ENCODE peak calls at places on chromosome 7, in eight cellular contexts. X is upper lobe of right lung; I is adrenal gland; S is prostate gland; A is CD8-positive, alpha-beta T cell; T is heart right ventricle; P is kidney; Z is IMR-90. E is an unnamed sample. For H3K4me1 and H3K9me3, the result is how much of the 10 kb centered on the place peaks cover.

GRCh38 chr7:91556956-91557650 is 292.9 kb downstream of the FZD1 start:
- DNase-seq in S (peak), X (no peak), T (no peak), I (no peak), Z (no peak), A (no peak), P (no peak), E (no peak)

GRCh38 chr7:126937196-126937595 is 315.5 kb downstream of the GRM8 start:
- DNase-seq in T (no peak), P (no peak), S (peak), X (no peak), Z (no peak), A (no peak), I (no peak), E (no peak)

GRCh38 chr7:99789441-99790070 is 5.6 kb upstream of the CYP3A4 start:
- DNase-seq in A (no peak), S (no peak), P (no peak), I (no peak), T (no peak), Z (no peak), X (no peak), E (no peak)

GRCh38 chr7:137539111-137539715 is 195.7 kb upstream of the PTN start:
- DNase-seq in Z (peak), X (no peak), I (no peak), S (no peak), A (no peak), T (no peak), P (no peak), E (no peak)

GRCh38 chr7:132103718-132104117 is 472.6 kb downstream of the PLXNA4 start:
- DNase-seq in X (no peak), P (no peak), I (no peak), Z (no peak), T (no peak), S (no peak), A (no peak), E (no peak)

GRCh38 chr7:143285806-143286521 is 1.2 kb downstream of the TMEM139 start:
- DNase-seq in X (no peak), P (no peak), A (no peak), Z (no peak), S (no peak), I (no peak), T (no peak), E (no peak)

GRCh38 chr7:151423226-151423625 is 13.4 kb upstream of the WDR86 start:
- DNase-seq in I (no peak), P (no peak), T (no peak), Z (no peak), X (no peak), A (no peak), S (no peak), E (no peak)

GRCh38 chr7:3892167-3892566 is 591.1 kb downstream of the SDK1 start:
- DNase-seq in T (no peak), P (no peak), I (no peak), A (no peak), X (no peak), S (no peak), Z (peak), E (no peak)

GRCh38 chr7:79452495-79453265 is 787 bp downstream of the MAGI2 start:
- DNase-seq in S (peak), Z (peak), T (peak), I (peak), P (peak), X (peak), A (no peak), E (no peak)

GRCh38 chr7:24843821-24844449 is 86.7 kb upstream of the GSDME start:
- DNase-seq in T (no peak), Z (no peak), X (no peak), A (no peak), P (no peak), S (no peak), I (no peak), E (no peak)

GRCh38 chr7:125899577-125899976 is 970.0 kb upstream of the POT1 start:
- DNase-seq in Z (no peak), P (no peak), T (no peak), I (no peak), A (no peak), S (no peak), X (no peak), E (no peak)

GRCh38 chr7:105596866-105597265 is 15.6 kb upstream of the EFCAB10 start:
- DNase-seq in I (no peak), S (no peak), A (no peak), T (no peak), X (no peak), Z (no peak), P (no peak), E (no peak)

GRCh38 chr7:82179311-82179710 is 264.3 kb downstream of the CACNA2D1 start:
- DNase-seq in X (no peak), S (no peak), T (no peak), Z (peak), P (no peak), A (no peak), I (no peak), E (no peak)

GRCh38 chr7:33750177-33750576 is 155.2 kb upstream of the BMPER start:
- DNase-seq in I (no peak), Z (peak), A (no peak), X (no peak), S (no peak), T (no peak), P (no peak), E (no peak)

GRCh38 chr7:101243786-101244384 is 996 bp downstream of the FIS1 start:
- DNase-seq in A (no peak), Z (no peak), P (no peak), I (peak), X (no peak), S (no peak), T (peak), E (no peak)

GRCh38 chr7:139663608-139664177 is 114.1 kb downstream of the HIPK2 start:
- DNase-seq in S (no peak), A (no peak), X (no peak), I (no peak), P (no peak), T (no peak), Z (no peak), E (no peak)

GRCh38 chr7:28369523-28369922 is 42.8 kb upstream of the CREB5 start:
- DNase-seq in Z (no peak), X (no peak), I (no peak), T (no peak), A (no peak), S (no peak), P (no peak), E (no peak)

GRCh38 chr7:114979388-114979787 is 57.5 kb downstream of the MDFIC start:
- DNase-seq in P (no peak), Z (peak), A (no peak), T (peak), S (no peak), I (peak), X (no peak), E (no peak)

GRCh38 chr7:9083837-9084236 is 650.4 kb downstream of the NXPH1 start:
- DNase-seq in X (no peak), P (no peak), Z (no peak), A (no peak), T (no peak), I (no peak), S (no peak), E (no peak)

GRCh38 chr7:16504019-16504418 is 22.6 kb upstream of the LRRC72 start:
- DNase-seq in Z (peak), A (no peak), I (no peak), X (no peak), S (no peak), T (no peak), P (no peak), E (no peak)

GRCh38 chr7:151243411-151244155 is 4.9 kb downstream of the SMARCD3 start:
- DNase-seq in P (peak), T (no peak), Z (no peak), A (no peak), I (peak), S (no peak), X (peak), E (peak)

GRCh38 chr7:99707096-99707495 is 27.3 kb upstream of the CYP3A5 start:
- DNase-seq in P (no peak), Z (peak), A (no peak), T (no peak), S (no peak), I (no peak), X (no peak), E (no peak)

GRCh38 chr7:81672872-81673271 is 97.0 kb downstream of the HGF start:
- DNase-seq in A (no peak), S (no peak), Z (no peak), P (no peak), X (no peak), T (no peak), I (no peak), E (no peak)

GRCh38 chr7:41199136-41199535 is 503.8 kb downstream of the INHBA start:
- DNase-seq in I (no peak), A (no peak), P (no peak), X (no peak), Z (no peak), S (no peak), T (no peak), E (no peak)

GRCh38 chr7:30173058-30173897 is 38.5 kb downstream of the MTURN start:
- DNase-seq in I (no peak), T (peak), A (no peak), Z (peak), X (peak), S (peak), P (peak), E (no peak)

GRCh38 chr7:4629287-4629905 is 52.7 kb upstream of the FOXK1 start:
- DNase-seq in A (no peak), T (no peak), X (no peak), S (no peak), I (no peak), P (peak), Z (no peak), E (no peak)

GRCh38 chr7:1270181-1270580 is 37.5 kb downstream of the UNCX start:
- DNase-seq in I (no peak), T (no peak), A (no peak), S (no peak), Z (no peak), X (no peak), P (peak), E (no peak)

GRCh38 chr7:104643587-104644217 is 315.3 kb downstream of the LHFPL3 start:
- DNase-seq in S (no peak), T (no peak), Z (no peak), X (no peak), A (no peak), P (no peak), I (no peak), E (no peak)

GRCh38 chr7:140643416-140643815 is 2.8 kb upstream of the DENND2A start:
- DNase-seq in S (no peak), Z (no peak), P (no peak), T (no peak), A (no peak), X (peak), I (no peak), E (no peak)

GRCh38 chr7:35286422-35286821 is 32.5 kb upstream of the TBX20 start:
- DNase-seq in I (no peak), X (no peak), P (no peak), T (no peak), Z (peak), A (no peak), S (no peak), E (no peak)

GRCh38 chr7:121304259-121304658 is 24.5 kb upstream of the WNT16 start:
- DNase-seq in A (no peak), Z (peak), P (no peak), X (no peak), S (no peak), T (no peak), I (no peak), E (no peak)

GRCh38 chr7:121303422-121304171 is 25.2 kb upstream of the WNT16 start:
- DNase-seq in X (no peak), T (no peak), S (no peak), Z (no peak), A (no peak), P (no peak), I (no peak), E (no peak)

GRCh38 chr7:121305109-121305508 is 23.7 kb upstream of the WNT16 start:
- DNase-seq in P (no peak), T (no peak), A (no peak), I (no peak), X (no peak), Z (peak), S (no peak), E (no peak)

GRCh38 chr7:121307021-121307575 is 21.7 kb upstream of the WNT16 start:
- DNase-seq in A (no peak), T (no peak), S (no peak), X (no peak), P (no peak), Z (no peak), I (no peak), E (no peak)

DNA sequence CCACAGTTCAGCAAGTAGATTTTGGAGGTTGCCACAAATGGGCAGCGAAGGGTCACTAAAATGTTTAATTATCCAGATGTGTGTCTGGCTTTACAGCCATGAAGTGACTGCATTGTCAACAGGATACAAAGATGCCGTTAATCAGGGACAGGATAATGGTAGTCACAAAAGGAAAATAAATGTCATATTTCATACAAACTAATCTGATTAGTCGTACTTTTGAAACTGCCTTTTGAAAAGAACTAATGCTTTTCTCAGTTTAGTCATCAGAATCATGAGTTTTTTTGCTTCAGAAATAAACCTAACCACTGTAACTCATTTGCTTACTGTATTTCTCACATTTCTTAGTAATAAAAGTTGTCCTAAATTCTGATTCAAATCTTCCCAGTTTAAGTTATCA is 22.2 kb upstream of the WNT16 start:
- DNase-seq in X (no peak), I (no peak), Z (no peak), T (no peak), A (no peak), S (no peak), P (no peak), E (no peak)
- H3K4me1 ChIP-seq in X (under half), I (under half), Z (under half), T (under half), A (under half), S (under half), P (under half), E (under half)

DNA sequence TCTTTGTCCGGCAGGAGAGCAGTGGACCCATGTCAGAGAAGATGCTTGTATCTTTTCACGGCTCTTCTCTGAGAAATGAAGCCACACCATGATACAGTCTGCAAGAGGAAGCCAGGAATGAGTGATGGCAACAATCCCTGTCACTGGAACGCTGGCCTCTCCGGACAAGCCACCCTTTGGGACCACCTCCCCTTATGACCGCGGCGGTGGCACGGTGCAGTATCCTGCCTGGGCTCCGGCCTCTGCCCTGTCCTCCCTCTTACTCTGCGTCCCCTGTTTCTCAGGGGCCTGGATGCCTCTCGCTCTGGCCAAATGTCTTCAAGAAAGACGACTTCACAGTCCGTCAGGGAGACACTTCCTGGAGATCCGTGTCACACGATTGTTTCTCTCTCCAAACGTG is 370.5 kb downstream of the ZNF716 start:
- DNase-seq in S (no peak), Z (no peak), T (no peak), P (no peak), I (no peak), X (no peak), A (no peak), E (no peak)
- H3K9me3 ChIP-seq in S (under half), Z (under half), T (under half), P (under half), I (under half), X (under half), A (under half), E (under half)

DNA sequence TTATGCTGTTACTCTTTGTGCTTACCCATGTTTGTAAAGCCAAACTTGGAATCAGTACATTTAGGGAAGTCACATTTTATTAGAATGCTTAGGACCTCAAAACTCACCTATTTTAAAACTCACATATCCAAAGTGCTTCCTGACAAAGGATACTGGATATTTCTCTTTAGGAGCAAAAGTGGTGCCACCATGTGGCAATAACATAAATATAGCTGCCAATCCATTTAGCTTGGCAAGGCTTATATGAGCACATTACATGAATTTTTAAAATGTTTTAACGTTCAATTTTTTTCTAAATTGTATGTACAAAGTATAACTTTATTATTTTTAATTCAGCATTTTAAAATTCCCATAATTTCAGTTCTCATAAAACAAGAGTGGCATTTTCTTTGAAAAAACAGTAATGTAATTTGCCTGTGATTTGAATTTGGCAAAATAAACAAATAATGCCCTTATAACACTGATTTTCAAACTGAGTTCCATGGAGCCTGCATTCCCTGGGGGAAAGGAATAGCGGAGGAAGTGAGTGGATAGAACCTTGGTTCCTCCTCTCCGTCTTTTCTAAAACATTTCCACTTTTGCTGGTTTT is 75.4 kb downstream of the HDAC9 start:
- DNase-seq in A (no peak), P (no peak), T (no peak), S (peak), Z (peak), I (no peak), X (no peak), E (no peak)
- H3K27ac ChIP-seq in A (no peak), P (no peak), T (no peak), S (no peak), Z (no peak), I (no peak), X (no peak), E (no peak)

GRCh38 chr7:130974169-130974568 is 240.2 kb upstream of the KLF14 start:
- DNase-seq in A (no peak), Z (no peak), I (no peak), S (no peak), T (no peak), P (no peak), X (no peak), E (no peak)

GRCh38 chr7:130970696-130971095 is 236.7 kb upstream of the KLF14 start:
- DNase-seq in T (no peak), A (no peak), I (no peak), P (no peak), Z (peak), S (no peak), X (no peak), E (no peak)

GRCh38 chr7:130971297-130971696 is 237.3 kb upstream of the KLF14 start:
- DNase-seq in Z (no peak), A (no peak), S (no peak), X (no peak), T (no peak), I (no peak), P (no peak), E (no peak)

GRCh38 chr7:130973637-130974036 is 239.6 kb upstream of the KLF14 start:
- DNase-seq in P (no peak), T (no peak), S (no peak), I (no peak), Z (no peak), X (no peak), A (no peak), E (no peak)

DNA sequence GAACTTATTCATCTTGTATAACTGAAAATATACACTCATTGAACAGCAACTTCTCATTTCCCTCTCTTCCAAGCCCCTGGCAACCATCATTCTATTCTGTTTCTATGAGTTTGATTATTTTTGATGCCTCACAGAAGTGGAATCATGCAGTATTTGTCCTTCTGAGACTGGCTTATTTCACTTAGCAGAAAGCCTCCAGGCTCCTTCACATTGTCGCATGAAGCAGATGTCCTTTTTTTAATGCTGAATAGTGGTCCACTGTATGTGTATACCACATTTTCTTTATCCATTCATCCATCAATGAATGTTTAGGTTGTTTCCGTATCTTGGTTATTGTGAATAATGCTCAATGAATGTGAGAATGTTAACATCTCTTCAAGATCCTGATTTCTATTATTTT is 238.2 kb upstream of the KLF14 start:
- DNase-seq in S (no peak), I (no peak), A (no peak), P (no peak), X (no peak), Z (no peak), T (no peak), E (no peak)
- H3K4me1 ChIP-seq in S (under half), I (under half), A (under half), P (under half), X (under half), Z (under half), T (under half), E (half or more)

DNA sequence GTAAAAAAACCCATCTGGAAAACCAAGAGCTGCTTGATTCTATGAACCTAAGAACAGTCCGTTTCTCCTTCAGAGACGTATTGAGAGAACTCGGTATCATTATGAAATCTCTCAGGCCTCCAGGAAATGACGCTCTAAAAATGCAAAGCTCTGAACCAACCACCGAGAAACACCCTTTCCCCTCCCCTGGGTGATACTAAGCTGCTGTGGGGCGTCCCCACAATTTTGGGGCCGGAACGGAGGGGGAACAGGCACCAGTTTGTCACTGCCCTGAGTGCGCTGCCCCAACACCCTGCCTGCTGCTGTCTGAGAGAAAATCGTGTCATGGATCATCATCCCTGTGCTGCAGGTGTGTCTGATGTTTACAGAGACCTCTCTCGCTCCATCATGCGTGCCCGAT is 509.5 kb downstream of the DNAJB6 start:
- DNase-seq in T (no peak), X (peak), I (no peak), P (peak), A (no peak), S (no peak), Z (no peak), E (no peak)
- H3K9me3 ChIP-seq in T (under half), X (under half), I (under half), P (under half), A (under half), S (under half), Z (half or more), E (under half)

GRCh38 chr7:128031901-128032604 is 816 bp upstream of the LRRC4 start:
- DNase-seq in X (peak), A (peak), Z (peak), T (peak), S (peak), I (peak), P (peak), E (peak)

GRCh38 chr7:128030263-128030998 is 806 bp downstream of the LRRC4 start:
- DNase-seq in S (no peak), P (no peak), I (no peak), A (no peak), T (no peak), Z (no peak), X (no peak), E (no peak)

GRCh38 chr7:128029405-128029995 is 1.7 kb downstream of the LRRC4 start:
- DNase-seq in X (no peak), Z (no peak), T (no peak), S (no peak), I (no peak), P (no peak), A (no peak), E (no peak)

GRCh38 chr7:128032605-128033235 is 1.5 kb upstream of the LRRC4 start:
- DNase-seq in Z (peak), X (peak), A (no peak), T (peak), S (no peak), I (peak), P (peak), E (no peak)

GRCh38 chr7:128030999-128031681 is at the start of gene LRRC4:
- DNase-seq in S (no peak), P (peak), X (peak), T (peak), I (peak), A (no peak), Z (peak), E (no peak)
- H3K27ac ChIP-seq in S (no peak), P (no peak), X (no peak), T (peak), I (peak), A (no peak), Z (no peak), E (no peak)

GRCh38 chr7:71422104-71422503 is 290.2 kb downstream of the GALNT17 start:
- DNase-seq in Z (no peak), I (no peak), A (no peak), X (no peak), P (no peak), T (no peak), S (no peak), E (no peak)
- H3K4me1 ChIP-seq in Z (under half), I (under half), A (under half), X (under half), P (under half), T (under half), S (under half), E (under half)

E was measured in CD4-positive, alpha-beta memory T cell.